ENCODE peak calls at places on chromosomes 3 and 15, in four cellular contexts. One of them, this sample, is unnamed.

GRCh38 chr15:58526647-58527192 is 94.9 kb downstream of the LIPC start:
- DNase-seq in gastrocnemius medialis: no peak
- DNase-seq in PC-3: no peak
- DNase-seq in adipocyte: no peak
- DNase-seq in this sample: no peak

GRCh38 chr3:184590795-184591194 is 29.2 kb downstream of the EPHB3 start:
- DNase-seq in gastrocnemius medialis: no peak
- DNase-seq in PC-3: no peak
- DNase-seq in adipocyte: no peak
- DNase-seq in this sample: no peak

GRCh38 chr3:171320721-171321120 is 139.5 kb downstream of the TNIK start:
- DNase-seq in gastrocnemius medialis: peak
- DNase-seq in adipocyte: no peak
- DNase-seq in PC-3: no peak
- DNase-seq in this sample: no peak

GRCh38 chr3:68123231-68123630 is 468.8 kb upstream of the SUCLG2 start:
- DNase-seq in gastrocnemius medialis: no peak
- DNase-seq in PC-3: no peak
- DNase-seq in adipocyte: no peak
- DNase-seq in this sample: no peak

GRCh38 chr15:28786521-28786920 is 61.9 kb downstream of the GOLGA6L7 start:
- DNase-seq in PC-3: no peak
- DNase-seq in gastrocnemius medialis: no peak
- DNase-seq in adipocyte: peak
- DNase-seq in this sample: no peak

GRCh38 chr15:25668901-25669300 is 194.2 kb downstream of the ATP10A start:
- DNase-seq in adipocyte: no peak
- DNase-seq in gastrocnemius medialis: no peak
- DNase-seq in PC-3: peak
- DNase-seq in this sample: no peak

GRCh38 chr3:11499144-11499543 is 144.6 kb downstream of the VGLL4 start:
- DNase-seq in adipocyte: peak
- DNase-seq in PC-3: peak
- DNase-seq in gastrocnemius medialis: no peak
- DNase-seq in this sample: peak

GRCh38 chr3:176514297-176514696 is 683.0 kb downstream of the TBL1XR1 start:
- DNase-seq in gastrocnemius medialis: no peak
- DNase-seq in PC-3: peak
- DNase-seq in adipocyte: peak
- DNase-seq in this sample: no peak

GRCh38 chr3:14552041-14552648 is 12.0 kb upstream of the GRIP2 start:
- DNase-seq in gastrocnemius medialis: no peak
- DNase-seq in PC-3: peak
- DNase-seq in adipocyte: no peak
- DNase-seq in this sample: no peak

GRCh38 chr3:16366581-16366980 is 101.6 kb downstream of the OXNAD1 start:
- DNase-seq in PC-3: no peak
- DNase-seq in gastrocnemius medialis: no peak
- DNase-seq in adipocyte: no peak
- DNase-seq in this sample: no peak

GRCh38 chr15:70027518-70027917 is 70.2 kb downstream of the TLE3 start:
- DNase-seq in PC-3: no peak
- DNase-seq in gastrocnemius medialis: no peak
- DNase-seq in adipocyte: no peak
- DNase-seq in this sample: no peak

GRCh38 chr3:27591811-27592210 is 107.6 kb upstream of the SLC4A7 start:
- DNase-seq in PC-3: no peak
- DNase-seq in gastrocnemius medialis: no peak
- DNase-seq in adipocyte: no peak
- DNase-seq in this sample: no peak

GRCh38 chr3:111227216-111227615 is 155.6 kb downstream of the NECTIN3 start:
- DNase-seq in PC-3: peak
- DNase-seq in adipocyte: peak
- DNase-seq in gastrocnemius medialis: no peak
- DNase-seq in this sample: no peak

GRCh38 chr3:188631291-188632010 is 477.5 kb downstream of the LPP start:
- DNase-seq in PC-3: peak
- DNase-seq in gastrocnemius medialis: no peak
- DNase-seq in adipocyte: peak
- DNase-seq in this sample: peak

GRCh38 chr15:36877796-36878744 is 222.3 kb downstream of the MEIS2 start:
- DNase-seq in gastrocnemius medialis: no peak
- DNase-seq in PC-3: no peak
- DNase-seq in adipocyte: no peak
- DNase-seq in this sample: no peak

GRCh38 chr15:92670625-92671024 is 15.1 kb upstream of the FAM174B start:
- DNase-seq in PC-3: no peak
- DNase-seq in gastrocnemius medialis: no peak
- DNase-seq in adipocyte: no peak
- DNase-seq in this sample: no peak

GRCh38 chr3:120148187-120148954 is 54.1 kb upstream of the GSK3B start:
- DNase-seq in PC-3: no peak
- DNase-seq in adipocyte: no peak
- DNase-seq in gastrocnemius medialis: no peak
- DNase-seq in this sample: no peak

GRCh38 chr3:141280690-141281089 is 49.1 kb downstream of the PXYLP1 start:
- DNase-seq in adipocyte: no peak
- DNase-seq in gastrocnemius medialis: no peak
- DNase-seq in PC-3: peak
- DNase-seq in this sample: no peak

GRCh38 chr15:51718199-51718598 is 19.3 kb downstream of the LYSMD2 start:
- DNase-seq in gastrocnemius medialis: no peak
- DNase-seq in PC-3: no peak
- DNase-seq in adipocyte: peak
- DNase-seq in this sample: no peak

GRCh38 chr3:69649120-69649519 is 90.1 kb upstream of the MITF start:
- DNase-seq in adipocyte: no peak
- DNase-seq in PC-3: peak
- DNase-seq in gastrocnemius medialis: no peak
- DNase-seq in this sample: no peak

GRCh38 chr3:76400141-76400540 is 614.8 kb upstream of the ZNF717 start:
- DNase-seq in adipocyte: peak
- DNase-seq in PC-3: peak
- DNase-seq in gastrocnemius medialis: no peak
- DNase-seq in this sample: no peak

GRCh38 chr15:68054658-68055223 is 626 bp downstream of the PIAS1 start:
- DNase-seq in adipocyte: peak
- DNase-seq in PC-3: no peak
- DNase-seq in gastrocnemius medialis: peak
- DNase-seq in this sample: no peak

GRCh38 chr15:68057758-68058157 is 3.6 kb downstream of the PIAS1 start:
- DNase-seq in PC-3: no peak
- DNase-seq in adipocyte: no peak
- DNase-seq in gastrocnemius medialis: no peak
- DNase-seq in this sample: no peak

GRCh38 chr15:68057089-68057488 is 3.0 kb downstream of the PIAS1 start:
- DNase-seq in adipocyte: peak
- DNase-seq in PC-3: no peak
- DNase-seq in gastrocnemius medialis: no peak
- DNase-seq in this sample: no peak

GRCh38 chr15:68055224-68055705 is 1.1 kb downstream of the PIAS1 start:
- DNase-seq in PC-3: peak
- DNase-seq in gastrocnemius medialis: no peak
- DNase-seq in adipocyte: peak
- DNase-seq in this sample: no peak

DNA sequence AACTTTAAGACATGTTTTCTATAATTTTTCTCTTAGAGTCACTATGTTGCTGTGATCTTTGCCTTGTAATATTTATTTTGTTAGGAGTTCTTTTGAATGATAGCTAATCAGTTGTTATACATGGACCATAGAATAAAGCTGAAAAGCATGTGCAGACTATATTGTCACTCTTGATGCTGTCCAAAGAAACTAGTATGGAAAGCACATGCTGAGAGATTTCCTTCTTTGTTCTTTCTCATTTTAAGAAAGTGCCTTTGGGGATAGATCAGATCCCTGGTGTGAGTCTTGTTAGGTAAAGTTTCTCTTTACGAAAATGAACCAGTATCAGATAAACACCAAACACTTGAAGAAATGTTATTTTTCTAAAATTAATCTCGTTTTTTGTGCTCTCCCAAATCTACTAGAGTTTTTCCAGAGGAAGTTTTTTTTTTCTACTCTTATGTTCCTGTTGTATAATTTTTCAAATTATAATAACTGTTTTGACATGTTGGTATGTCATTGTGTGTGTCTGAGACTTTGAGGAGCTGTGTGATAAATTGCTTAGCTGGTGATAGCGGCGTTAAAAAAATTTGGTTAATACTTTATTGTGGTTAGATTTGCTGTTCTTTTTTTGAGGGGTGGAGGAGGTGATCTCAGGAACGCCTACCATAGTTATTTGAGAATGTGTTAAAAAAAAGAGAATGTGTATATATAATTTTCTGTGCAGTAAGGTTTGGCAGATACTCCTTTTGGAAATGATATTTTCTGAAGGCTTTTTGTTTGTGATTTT is 2.2 kb downstream of the PIAS1 start:
- DNase-seq in gastrocnemius medialis: no peak
- DNase-seq in PC-3: no peak
- DNase-seq in adipocyte: no peak
- DNase-seq in this sample: no peak
- H3K4me3 ChIP-seq in gastrocnemius medialis: peak
- H3K4me3 ChIP-seq in PC-3: peak
- H3K4me3 ChIP-seq in adipocyte: peak
- H3K4me3 ChIP-seq in this sample: peak

GRCh38 chr15:99006904-99007495 is 592 bp downstream of the PGPEP1L start:
- DNase-seq in PC-3: no peak
- DNase-seq in gastrocnemius medialis: no peak
- DNase-seq in adipocyte: no peak
- DNase-seq in this sample: no peak
- H3K4me3 ChIP-seq in PC-3: no peak
- H3K4me3 ChIP-seq in gastrocnemius medialis: no peak
- H3K4me3 ChIP-seq in adipocyte: no peak
- H3K4me3 ChIP-seq in this sample: no peak

DNA sequence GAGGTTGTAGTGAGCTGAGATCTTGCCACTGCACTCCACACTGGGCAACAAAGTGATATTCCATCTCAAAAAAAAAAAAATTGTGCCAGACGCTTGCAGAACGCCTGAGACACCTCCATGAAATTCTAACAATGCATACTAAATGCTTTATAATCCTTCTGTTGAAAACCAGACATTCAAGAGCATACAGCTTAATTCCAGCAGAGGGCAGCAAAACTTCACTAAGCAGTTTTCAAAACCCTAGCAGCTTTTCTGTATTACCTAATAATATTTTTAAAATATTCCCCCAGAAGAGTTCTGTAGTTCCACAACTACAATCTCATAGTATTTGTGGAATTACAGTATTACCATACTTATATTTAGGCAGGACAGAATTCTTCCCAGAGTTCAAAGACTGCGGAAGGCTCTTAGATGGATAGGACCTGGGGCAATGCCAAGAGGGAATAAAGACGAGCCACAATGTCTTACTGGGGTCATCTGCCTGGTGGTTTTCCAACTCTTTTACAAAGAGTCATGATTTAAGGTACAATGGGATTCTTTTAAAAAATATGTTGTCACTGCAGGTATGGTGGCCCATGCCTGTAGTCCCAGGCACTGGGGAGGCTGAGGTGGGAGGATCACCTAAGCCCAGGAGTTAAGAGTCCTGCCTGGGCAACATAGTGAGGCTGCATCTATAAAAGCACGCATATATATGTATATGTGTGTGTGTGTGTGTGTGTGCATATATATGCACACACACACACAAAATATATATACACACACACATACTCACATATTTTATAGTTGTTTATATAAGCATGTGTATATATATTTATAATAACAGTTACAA is 19.6 kb upstream of the TASOR start:
- DNase-seq in PC-3: peak
- DNase-seq in adipocyte: peak
- DNase-seq in gastrocnemius medialis: peak
- DNase-seq in this sample: peak
- H3K4me3 ChIP-seq in PC-3: no peak
- H3K4me3 ChIP-seq in adipocyte: no peak
- H3K4me3 ChIP-seq in gastrocnemius medialis: no peak
- H3K4me3 ChIP-seq in this sample: no peak

DNA sequence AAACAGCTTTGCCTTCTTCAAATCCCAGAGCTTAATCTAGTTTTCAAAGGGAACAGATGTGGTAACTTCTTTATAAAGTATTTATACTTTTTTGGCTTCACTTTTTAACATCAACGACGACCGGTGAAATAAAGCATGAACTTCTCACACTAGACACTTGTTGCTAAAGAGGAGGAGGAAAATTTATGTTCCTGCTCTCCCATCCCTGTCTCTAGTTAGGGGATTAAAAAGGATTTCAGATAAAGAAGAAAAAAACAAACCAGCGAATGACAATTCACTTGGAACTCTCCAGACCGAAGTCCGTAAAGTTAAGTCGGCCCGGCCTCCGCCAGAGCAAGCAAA is 672 bp downstream of the NEDD4 start:
- DNase-seq in gastrocnemius medialis: no peak
- DNase-seq in PC-3: no peak
- DNase-seq in adipocyte: no peak
- DNase-seq in this sample: peak
- H3K4me3 ChIP-seq in gastrocnemius medialis: peak
- H3K4me3 ChIP-seq in PC-3: peak
- H3K4me3 ChIP-seq in adipocyte: peak
- H3K4me3 ChIP-seq in this sample: peak